ENCODE peak calls at places on chromosomes 4 and X, in seven cellular contexts. Z is stimulated activated CD8-positive, alpha-beta memory T cell treated with anti-CD3 and anti-CD28 coated beads, Interleukin-2, amount 100 ng/mL, for 1 hour; D is EL; O is NCI-H510A; N is AG08396; F is RWPE1; X is GM23248. W is an unnamed sample.

GRCh38 chr4:87506974-87507701 is 22.0 kb downstream of the SPARCL1 start:
- DNase-seq in F (no peak), X (peak), N (peak), O (no peak), Z (no peak), D (peak), W (no peak)

GRCh38 chr4:21884615-21885014 is 64.0 kb downstream of the KCNIP4 start:
- DNase-seq in N (no peak), O (no peak), X (peak), F (no peak), Z (no peak), D (no peak), W (no peak)

GRCh38 chr4:2182981-2183380 is 58.9 kb downstream of the HAUS3 start:
- DNase-seq in F (no peak), N (no peak), O (no peak), D (no peak), X (no peak), Z (no peak), W (no peak)

GRCh38 chrX:17046478-17047097 is 100.1 kb downstream of the REPS2 start:
- DNase-seq in F (peak), X (peak), N (peak), D (peak), Z (peak), O (peak), W (peak)

GRCh38 chrX:69238960-69239231 is 73.6 kb upstream of the PJA1 start:
- DNase-seq in D (no peak), O (no peak), X (no peak), F (no peak), N (no peak), Z (no peak), W (no peak)

GRCh38 chr4:163540977-163541376 is 46.5 kb downstream of the TMA16 start:
- DNase-seq in X (peak), D (peak), O (no peak), F (peak), N (peak), Z (no peak), W (no peak)

GRCh38 chrX:65707153-65707552 is 39.7 kb downstream of the MSN start:
- DNase-seq in F (no peak), X (no peak), O (no peak), Z (no peak), D (no peak), N (no peak), W (no peak)

GRCh38 chr4:76748649-76749048 is 149.3 kb downstream of the SOWAHB start:
- DNase-seq in Z (no peak), D (peak), F (no peak), X (peak), N (no peak), O (peak), W (no peak)

GRCh38 chr4:150136481-150136880 is 58.2 kb downstream of the DCLK2 start:
- DNase-seq in F (no peak), X (peak), N (no peak), Z (no peak), D (peak), O (no peak), W (no peak)

GRCh38 chr4:57195622-57196021 is 85.4 kb upstream of the IGFBP7 start:
- DNase-seq in X (no peak), Z (no peak), O (no peak), D (no peak), F (no peak), N (no peak), W (no peak)

GRCh38 chr4:10983274-10983673 is 298.7 kb upstream of the CLNK start:
- DNase-seq in D (no peak), X (no peak), Z (no peak), O (peak), F (no peak), N (no peak), W (no peak)

GRCh38 chrX:110561036-110561435 is 202.4 kb downstream of the RTL9 start:
- DNase-seq in O (no peak), X (peak), D (peak), F (no peak), N (no peak), Z (no peak), W (no peak)

GRCh38 chrX:100615015-100615414 is 21.6 kb downstream of the TSPAN6 start:
- DNase-seq in O (no peak), Z (no peak), X (peak), D (peak), F (peak), N (peak), W (no peak)

GRCh38 chrX:23008431-23009099 is 8.8 kb downstream of the DDX53 start:
- DNase-seq in O (no peak), F (peak), X (peak), D (peak), N (peak), Z (no peak), W (no peak)

GRCh38 chrX:65601530-65602281 is 65.7 kb upstream of the MSN start:
- DNase-seq in N (peak), X (peak), O (peak), D (peak), F (no peak), Z (no peak), W (no peak)